ENCODE peak calls at places on chromosome 21, in five cellular contexts. One of them, this sample, is unnamed. For H3K4me1, the result is how much of the 10 kb centered on the place peaks cover.

GRCh38 chr21:46227811-46228344 is 696 bp downstream of the LSS start:
- DNase-seq in mucosa of descending colon: peak
- DNase-seq in pancreas: no peak
- DNase-seq in heart right ventricle: no peak
- DNase-seq in body of pancreas: no peak
- DNase-seq in this sample: no peak

GRCh38 chr21:44930543-44930981 is 9.3 kb upstream of the SLX9 start:
- DNase-seq in mucosa of descending colon: peak
- DNase-seq in pancreas: no peak
- DNase-seq in heart right ventricle: peak
- DNase-seq in body of pancreas: no peak
- DNase-seq in this sample: peak

GRCh38 chr21:43916691-43917514 is 51.9 kb downstream of the AGPAT3 start:
- DNase-seq in mucosa of descending colon: no peak
- DNase-seq in pancreas: no peak
- DNase-seq in heart right ventricle: no peak
- DNase-seq in body of pancreas: no peak
- DNase-seq in this sample: no peak

GRCh38 chr21:26471116-26471505 is 102.0 kb downstream of the CYYR1 start:
- DNase-seq in mucosa of descending colon: no peak
- DNase-seq in pancreas: no peak
- DNase-seq in heart right ventricle: no peak
- DNase-seq in body of pancreas: no peak
- DNase-seq in this sample: no peak

GRCh38 chr21:22421416-22422190 is 1423.4 kb downstream of the NCAM2 start:
- DNase-seq in mucosa of descending colon: no peak
- DNase-seq in pancreas: no peak
- DNase-seq in heart right ventricle: no peak
- DNase-seq in body of pancreas: no peak
- DNase-seq in this sample: no peak

GRCh38 chr21:31162827-31163226 is 124.6 kb upstream of the KRTAP19-8 start:
- DNase-seq in mucosa of descending colon: no peak
- DNase-seq in pancreas: no peak
- DNase-seq in heart right ventricle: no peak
- DNase-seq in body of pancreas: no peak
- DNase-seq in this sample: no peak

GRCh38 chr21:32549861-32550260 is 35.5 kb downstream of the TCP10L start:
- DNase-seq in mucosa of descending colon: no peak
- DNase-seq in pancreas: no peak
- DNase-seq in heart right ventricle: no peak
- DNase-seq in body of pancreas: no peak
- DNase-seq in this sample: no peak

GRCh38 chr21:44551290-44552015 is at the start of gene KRTAP10-2:
- DNase-seq in mucosa of descending colon: no peak
- DNase-seq in pancreas: no peak
- DNase-seq in heart right ventricle: no peak
- DNase-seq in body of pancreas: no peak
- DNase-seq in this sample: no peak

GRCh38 chr21:37419228-37419906 is 52.8 kb downstream of the DYRK1A start:
- DNase-seq in mucosa of descending colon: no peak
- DNase-seq in pancreas: no peak
- DNase-seq in heart right ventricle: no peak
- DNase-seq in body of pancreas: no peak
- DNase-seq in this sample: no peak
- H3K4me1 ChIP-seq in mucosa of descending colon: under half
- H3K4me1 ChIP-seq in pancreas: under half
- H3K4me1 ChIP-seq in heart right ventricle: half or more
- H3K4me1 ChIP-seq in body of pancreas: under half
- H3K4me1 ChIP-seq in this sample: half or more

GRCh38 chr21:25298512-25299491 is 308.5 kb downstream of the MRPL39 start:
- DNase-seq in mucosa of descending colon: no peak
- DNase-seq in pancreas: no peak
- DNase-seq in heart right ventricle: no peak
- DNase-seq in body of pancreas: no peak
- DNase-seq in this sample: no peak

GRCh38 chr21:25297117-25297516 is 310.2 kb downstream of the MRPL39 start:
- DNase-seq in mucosa of descending colon: no peak
- DNase-seq in pancreas: no peak
- DNase-seq in heart right ventricle: no peak
- DNase-seq in body of pancreas: no peak
- DNase-seq in this sample: no peak

GRCh38 chr21:25296239-25296638 is 311.0 kb downstream of the MRPL39 start:
- DNase-seq in mucosa of descending colon: no peak
- DNase-seq in pancreas: peak
- DNase-seq in heart right ventricle: no peak
- DNase-seq in body of pancreas: peak
- DNase-seq in this sample: no peak

GRCh38 chr21:25300632-25301031 is 306.6 kb downstream of the MRPL39 start:
- DNase-seq in mucosa of descending colon: no peak
- DNase-seq in pancreas: no peak
- DNase-seq in heart right ventricle: no peak
- DNase-seq in body of pancreas: no peak
- DNase-seq in this sample: no peak
- TF ChIP-seq CTCF in mucosa of descending colon: no peak
- TF ChIP-seq CTCF in pancreas: no peak
- TF ChIP-seq CTCF in heart right ventricle: no peak
- TF ChIP-seq CTCF in body of pancreas: no peak
- TF ChIP-seq CTCF in this sample: no peak

GRCh38 chr21:34019402-34019801 is 54.0 kb upstream of the MRPS6 start:
- DNase-seq in mucosa of descending colon: no peak
- DNase-seq in pancreas: no peak
- DNase-seq in heart right ventricle: no peak
- DNase-seq in body of pancreas: no peak
- DNase-seq in this sample: no peak
- H3K4me1 ChIP-seq in mucosa of descending colon: under half
- H3K4me1 ChIP-seq in pancreas: under half
- H3K4me1 ChIP-seq in heart right ventricle: half or more
- H3K4me1 ChIP-seq in body of pancreas: under half
- H3K4me1 ChIP-seq in this sample: under half

DNA sequence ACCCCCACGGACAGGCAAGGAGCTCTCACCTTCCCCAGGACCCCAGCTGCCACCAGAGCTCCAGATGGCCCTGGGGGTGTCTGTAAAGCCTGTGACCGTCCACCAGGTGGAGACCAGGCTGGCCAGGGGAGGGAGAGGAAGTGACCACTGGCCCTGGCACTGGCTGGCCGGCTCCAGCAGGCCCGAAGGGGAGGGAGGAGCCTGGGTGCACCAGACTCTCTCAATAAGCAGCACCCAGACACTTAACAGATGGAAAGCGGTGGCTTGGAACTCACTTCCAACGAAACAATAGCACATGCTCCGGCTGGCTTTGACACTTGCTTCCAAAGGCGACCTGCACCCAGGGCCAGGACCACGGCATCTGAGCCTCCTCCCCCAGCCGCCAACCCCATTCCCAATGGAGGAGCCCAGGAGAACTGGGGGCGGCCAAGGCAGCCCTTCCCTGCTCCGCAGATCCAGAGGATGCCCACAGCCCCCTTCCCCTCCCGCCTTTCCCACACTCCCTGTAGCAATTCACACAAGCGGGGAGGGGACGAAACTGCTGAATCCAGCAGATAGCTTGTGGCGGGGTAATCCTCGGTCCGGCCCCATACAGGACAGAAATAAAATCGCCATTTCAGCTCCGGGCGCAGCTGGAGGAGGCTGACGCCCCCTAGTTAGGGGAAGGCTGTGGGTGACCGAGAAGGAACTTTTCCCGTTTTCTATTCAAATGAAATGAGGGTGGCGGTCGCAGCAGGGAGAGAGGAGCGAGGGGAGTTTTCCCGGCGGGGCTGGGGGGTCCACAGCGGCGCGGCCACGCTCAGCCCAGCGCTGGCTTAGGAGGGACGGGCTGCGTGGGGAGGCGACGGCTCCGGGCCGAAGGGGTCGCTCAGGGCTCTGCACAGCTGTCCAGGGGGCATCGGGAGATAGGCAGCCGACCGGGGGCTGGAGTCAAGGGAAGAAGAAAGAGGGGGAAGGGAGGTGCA is 612 bp upstream of the PDE9A start:
- DNase-seq in mucosa of descending colon: peak
- DNase-seq in pancreas: peak
- DNase-seq in heart right ventricle: peak
- DNase-seq in body of pancreas: peak
- DNase-seq in this sample: peak
- TF ChIP-seq CTCF in mucosa of descending colon: no peak
- TF ChIP-seq CTCF in pancreas: peak
- TF ChIP-seq CTCF in heart right ventricle: peak
- TF ChIP-seq CTCF in body of pancreas: peak
- TF ChIP-seq CTCF in this sample: peak

GRCh38 chr21:34809822-34810221 is 141.0 kb downstream of the CLIC6 start:
- DNase-seq in mucosa of descending colon: no peak
- DNase-seq in pancreas: no peak
- DNase-seq in heart right ventricle: no peak
- DNase-seq in body of pancreas: no peak
- DNase-seq in this sample: no peak
- H3K4me1 ChIP-seq in mucosa of descending colon: under half
- H3K4me1 ChIP-seq in pancreas: under half
- H3K4me1 ChIP-seq in heart right ventricle: half or more
- H3K4me1 ChIP-seq in body of pancreas: under half
- H3K4me1 ChIP-seq in this sample: under half

GRCh38 chr21:41537356-41537755 is 29.4 kb upstream of the TMPRSS2 start:
- DNase-seq in mucosa of descending colon: no peak
- DNase-seq in pancreas: no peak
- DNase-seq in heart right ventricle: no peak
- DNase-seq in body of pancreas: no peak
- DNase-seq in this sample: no peak

GRCh38 chr21:41536827-41537103 is 28.8 kb upstream of the TMPRSS2 start:
- DNase-seq in mucosa of descending colon: peak
- DNase-seq in pancreas: no peak
- DNase-seq in heart right ventricle: no peak
- DNase-seq in body of pancreas: no peak
- DNase-seq in this sample: no peak

GRCh38 chr21:41530366-41530765 is 22.4 kb upstream of the TMPRSS2 start:
- DNase-seq in mucosa of descending colon: no peak
- DNase-seq in pancreas: no peak
- DNase-seq in heart right ventricle: no peak
- DNase-seq in body of pancreas: no peak
- DNase-seq in this sample: no peak

DNA sequence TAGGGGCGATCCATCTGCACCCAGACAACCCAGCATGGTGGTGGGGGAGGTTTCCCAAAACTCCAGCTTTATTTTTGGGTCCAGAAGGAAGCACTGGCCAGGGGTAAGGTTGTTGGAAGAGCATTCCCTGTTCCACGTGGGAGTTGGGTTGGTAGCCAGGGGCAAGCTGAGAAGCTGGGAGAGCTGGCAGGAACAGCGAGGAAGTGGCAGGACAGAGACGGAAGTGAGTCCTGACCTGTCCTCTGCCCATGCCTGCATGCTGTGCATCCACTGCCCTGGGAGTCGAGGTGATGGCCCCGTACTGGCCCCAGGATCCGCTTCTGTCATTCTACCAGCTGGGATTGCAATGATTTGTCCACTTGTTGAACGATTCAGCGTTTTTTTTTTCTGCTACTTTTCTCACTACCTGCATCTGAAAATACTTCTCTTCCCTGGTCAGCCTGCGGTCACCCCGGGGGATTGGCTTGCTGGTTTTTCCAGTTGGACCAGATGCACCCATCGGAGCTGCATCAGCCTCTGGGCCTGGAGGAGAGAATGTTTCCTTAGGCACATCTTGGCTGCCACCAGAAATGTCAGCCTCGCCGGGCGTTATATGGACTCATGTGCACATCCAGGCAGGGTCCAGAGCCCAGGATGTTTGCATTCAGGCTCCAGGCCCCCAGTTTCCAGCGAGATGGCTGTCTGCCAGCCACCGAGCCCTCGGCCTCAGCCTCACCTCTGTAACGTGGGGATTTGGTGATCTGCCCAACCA is 28.3 kb upstream of the TMPRSS2 start:
- DNase-seq in mucosa of descending colon: peak
- DNase-seq in pancreas: peak
- DNase-seq in heart right ventricle: no peak
- DNase-seq in body of pancreas: peak
- DNase-seq in this sample: no peak
- TF ChIP-seq CTCF in mucosa of descending colon: no peak
- TF ChIP-seq CTCF in pancreas: no peak
- TF ChIP-seq CTCF in heart right ventricle: no peak
- TF ChIP-seq CTCF in body of pancreas: no peak
- TF ChIP-seq CTCF in this sample: no peak

DNA sequence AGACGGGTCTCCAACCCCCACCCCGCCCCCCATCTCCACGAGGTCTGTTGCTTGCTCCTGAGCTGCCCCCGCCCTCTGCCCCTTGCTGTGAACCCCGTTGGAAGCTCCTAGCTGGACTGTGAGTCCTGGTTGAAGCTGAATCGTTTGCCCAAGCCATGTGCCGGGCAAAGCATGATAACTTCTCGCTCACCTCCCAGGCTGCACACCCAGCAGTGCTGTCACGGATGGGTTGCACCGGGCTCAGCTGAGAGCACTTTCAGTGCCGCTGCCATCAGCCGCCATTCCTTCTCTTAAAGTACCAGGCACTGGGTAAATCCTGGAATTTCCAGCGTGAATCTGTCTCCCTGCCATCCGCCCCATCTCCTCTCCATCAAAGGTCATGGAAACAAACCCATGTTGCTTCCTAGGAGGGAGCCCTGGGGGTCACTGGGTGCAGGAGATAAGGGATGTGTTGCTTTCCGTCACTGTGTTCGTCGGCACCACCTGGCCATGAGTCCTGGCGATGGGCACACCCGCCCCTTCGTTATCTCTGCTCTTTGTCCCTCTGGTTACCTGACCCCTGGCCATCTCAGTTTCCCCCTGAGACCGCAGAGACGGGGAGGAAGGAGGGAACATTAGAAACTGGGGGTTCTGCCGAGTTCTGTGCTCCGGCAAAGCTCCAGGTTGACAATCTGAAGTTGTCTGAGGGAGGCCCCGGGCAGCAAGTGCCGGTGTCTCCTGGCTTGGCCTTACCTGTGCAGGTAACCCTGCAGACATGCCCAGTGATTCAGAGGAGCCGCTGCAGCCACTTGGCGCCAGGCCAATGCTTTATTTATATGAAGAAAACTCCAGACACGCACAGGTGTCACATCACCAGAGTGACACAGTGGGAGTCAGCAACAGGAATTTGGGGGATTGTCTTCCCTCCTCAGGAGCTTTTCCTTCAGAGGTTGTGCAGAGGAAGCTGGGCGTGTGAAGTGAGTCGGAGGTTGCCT is 2.7 kb downstream of the PDE9A start:
- DNase-seq in mucosa of descending colon: peak
- DNase-seq in pancreas: no peak
- DNase-seq in heart right ventricle: no peak
- DNase-seq in body of pancreas: no peak
- DNase-seq in this sample: no peak
- H3K4me1 ChIP-seq in mucosa of descending colon: under half
- H3K4me1 ChIP-seq in pancreas: under half
- H3K4me1 ChIP-seq in heart right ventricle: under half
- H3K4me1 ChIP-seq in body of pancreas: under half
- H3K4me1 ChIP-seq in this sample: under half

GRCh38 chr21:39581414-39581813 is 31.3 kb upstream of the B3GALT5 start:
- DNase-seq in mucosa of descending colon: no peak
- DNase-seq in pancreas: no peak
- DNase-seq in heart right ventricle: no peak
- DNase-seq in body of pancreas: no peak
- DNase-seq in this sample: no peak
- TF ChIP-seq CTCF in mucosa of descending colon: no peak
- TF ChIP-seq CTCF in pancreas: no peak
- TF ChIP-seq CTCF in heart right ventricle: no peak
- TF ChIP-seq CTCF in body of pancreas: no peak
- TF ChIP-seq CTCF in this sample: no peak

This sample was measured in left ventricle myocardium inferior.